ENCODE peak calls at places on chromosomes 13 and 19, in seven cellular contexts. One of them, this sample, is unnamed.

GRCh38 chr13:36445278-36445677 is 13.0 kb downstream of the CCNA1 start:
- DNase-seq in upper lobe of right lung: no peak
- DNase-seq in ascending aorta: no peak
- DNase-seq in fibroblast of the aortic adventitia: no peak
- DNase-seq in AG09309: no peak
- DNase-seq in nephron progenitor cell: no peak
- DNase-seq in mesothelial cell of epicardium: no peak
- DNase-seq in this sample: no peak

GRCh38 chr19:44530777-44531176 is 1.3 kb upstream of the CEACAM20 start:
- DNase-seq in ascending aorta: no peak
- DNase-seq in AG09309: peak; percentile 17
- DNase-seq in nephron progenitor cell: no peak
- DNase-seq in fibroblast of the aortic adventitia: peak; percentile 46
- DNase-seq in upper lobe of right lung: no peak
- DNase-seq in mesothelial cell of epicardium: no peak
- DNase-seq in this sample: no peak

GRCh38 chr13:65095118-65095517 is 2135.0 kb downstream of the PCDH9 start:
- DNase-seq in fibroblast of the aortic adventitia: no peak
- DNase-seq in AG09309: no peak
- DNase-seq in nephron progenitor cell: no peak
- DNase-seq in mesothelial cell of epicardium: no peak
- DNase-seq in upper lobe of right lung: no peak
- DNase-seq in ascending aorta: no peak
- DNase-seq in this sample: no peak

GRCh38 chr13:70253411-70253810 is 145.2 kb upstream of the KLHL1 start:
- DNase-seq in fibroblast of the aortic adventitia: no peak
- DNase-seq in mesothelial cell of epicardium: no peak
- DNase-seq in nephron progenitor cell: no peak
- DNase-seq in ascending aorta: no peak
- DNase-seq in upper lobe of right lung: no peak
- DNase-seq in AG09309: no peak
- DNase-seq in this sample: no peak

GRCh38 chr19:31598730-31599238 is 249.5 kb upstream of the TSHZ3 start:
- DNase-seq in mesothelial cell of epicardium: no peak
- DNase-seq in ascending aorta: no peak
- DNase-seq in upper lobe of right lung: no peak
- DNase-seq in fibroblast of the aortic adventitia: no peak
- DNase-seq in AG09309: no peak
- DNase-seq in nephron progenitor cell: no peak
- DNase-seq in this sample: no peak

GRCh38 chr13:24348385-24348784 is 39.0 kb downstream of the C1QTNF9 start:
- DNase-seq in ascending aorta: no peak
- DNase-seq in mesothelial cell of epicardium: no peak
- DNase-seq in AG09309: no peak
- DNase-seq in nephron progenitor cell: no peak
- DNase-seq in upper lobe of right lung: no peak
- DNase-seq in fibroblast of the aortic adventitia: no peak
- DNase-seq in this sample: no peak

GRCh38 chr13:67878376-67878775 is 648.2 kb upstream of the PCDH9 start:
- DNase-seq in nephron progenitor cell: no peak
- DNase-seq in ascending aorta: no peak
- DNase-seq in fibroblast of the aortic adventitia: no peak
- DNase-seq in AG09309: no peak
- DNase-seq in mesothelial cell of epicardium: no peak
- DNase-seq in upper lobe of right lung: no peak
- DNase-seq in this sample: no peak

GRCh38 chr13:92345627-92346026 is 881.0 kb upstream of the GPC6 start:
- DNase-seq in mesothelial cell of epicardium: no peak
- DNase-seq in AG09309: no peak
- DNase-seq in upper lobe of right lung: no peak
- DNase-seq in nephron progenitor cell: no peak
- DNase-seq in fibroblast of the aortic adventitia: no peak
- DNase-seq in ascending aorta: no peak
- DNase-seq in this sample: no peak

GRCh38 chr19:55113570-55114039 is 3.8 kb downstream of the PPP1R12C start:
- DNase-seq in AG09309: peak; percentile 31
- DNase-seq in mesothelial cell of epicardium: peak; percentile 74
- DNase-seq in fibroblast of the aortic adventitia: peak; percentile 86
- DNase-seq in ascending aorta: peak; percentile 96
- DNase-seq in nephron progenitor cell: peak; percentile 82
- DNase-seq in upper lobe of right lung: peak; percentile 83
- DNase-seq in this sample: no peak

GRCh38 chr13:91704398-91704797 is 306.0 kb downstream of the GPC5 start:
- DNase-seq in mesothelial cell of epicardium: no peak
- DNase-seq in upper lobe of right lung: no peak
- DNase-seq in nephron progenitor cell: no peak
- DNase-seq in AG09309: no peak
- DNase-seq in fibroblast of the aortic adventitia: no peak
- DNase-seq in ascending aorta: no peak
- DNase-seq in this sample: no peak

GRCh38 chr13:46211521-46212351 is at the start of gene LRRC63:
- DNase-seq in ascending aorta: peak; percentile 89
- DNase-seq in fibroblast of the aortic adventitia: peak; percentile 40
- DNase-seq in upper lobe of right lung: peak; percentile 91
- DNase-seq in mesothelial cell of epicardium: peak; percentile 82
- DNase-seq in AG09309: no peak
- DNase-seq in nephron progenitor cell: peak; percentile 86
- DNase-seq in this sample: peak; percentile 74

GRCh38 chr13:105474983-105475382 is 1060.5 kb downstream of the EFNB2 start:
- DNase-seq in nephron progenitor cell: no peak
- DNase-seq in AG09309: no peak
- DNase-seq in upper lobe of right lung: no peak
- DNase-seq in fibroblast of the aortic adventitia: no peak
- DNase-seq in ascending aorta: no peak
- DNase-seq in mesothelial cell of epicardium: no peak
- DNase-seq in this sample: no peak

GRCh38 chr19:489418-490196 is 6.7 kb upstream of the MADCAM1 start:
- DNase-seq in upper lobe of right lung: no peak
- DNase-seq in fibroblast of the aortic adventitia: peak; percentile 21
- DNase-seq in mesothelial cell of epicardium: no peak
- DNase-seq in ascending aorta: no peak
- DNase-seq in nephron progenitor cell: no peak
- DNase-seq in AG09309: no peak
- DNase-seq in this sample: no peak

GRCh38 chr13:39321578-39321977 is 281.4 kb downstream of the LHFPL6 start:
- DNase-seq in ascending aorta: no peak
- DNase-seq in fibroblast of the aortic adventitia: peak; percentile 73
- DNase-seq in AG09309: no peak
- DNase-seq in nephron progenitor cell: no peak
- DNase-seq in upper lobe of right lung: no peak
- DNase-seq in mesothelial cell of epicardium: no peak
- DNase-seq in this sample: no peak

GRCh38 chr13:110155072-110155471 is 151.9 kb downstream of the COL4A1 start:
- DNase-seq in AG09309: no peak
- DNase-seq in ascending aorta: peak; percentile 55
- DNase-seq in fibroblast of the aortic adventitia: no peak
- DNase-seq in mesothelial cell of epicardium: no peak
- DNase-seq in upper lobe of right lung: no peak
- DNase-seq in nephron progenitor cell: no peak
- DNase-seq in this sample: no peak

GRCh38 chr19:40616178-40616577 is 15.0 kb downstream of the LTBP4 start:
- DNase-seq in nephron progenitor cell: no peak
- DNase-seq in upper lobe of right lung: no peak
- DNase-seq in fibroblast of the aortic adventitia: no peak
- DNase-seq in AG09309: no peak
- DNase-seq in mesothelial cell of epicardium: no peak
- DNase-seq in ascending aorta: no peak
- DNase-seq in this sample: no peak

GRCh38 chr13:50732712-50733111 is 110.8 kb downstream of the DLEU7 start:
- DNase-seq in upper lobe of right lung: no peak
- DNase-seq in fibroblast of the aortic adventitia: peak; percentile 78
- DNase-seq in mesothelial cell of epicardium: no peak
- DNase-seq in AG09309: peak; percentile 77
- DNase-seq in nephron progenitor cell: no peak
- DNase-seq in ascending aorta: no peak
- DNase-seq in this sample: no peak

GRCh38 chr19:12126707-12127106 is 13.4 kb downstream of the ZNF20 start:
- DNase-seq in upper lobe of right lung: no peak
- DNase-seq in mesothelial cell of epicardium: no peak
- DNase-seq in fibroblast of the aortic adventitia: peak; percentile 13
- DNase-seq in ascending aorta: no peak
- DNase-seq in nephron progenitor cell: no peak
- DNase-seq in AG09309: no peak
- DNase-seq in this sample: no peak

GRCh38 chr13:99220199-99220931 is 19.7 kb downstream of the UBAC2 start:
- DNase-seq in ascending aorta: no peak
- DNase-seq in fibroblast of the aortic adventitia: no peak
- DNase-seq in upper lobe of right lung: no peak
- DNase-seq in nephron progenitor cell: no peak
- DNase-seq in mesothelial cell of epicardium: no peak
- DNase-seq in AG09309: no peak
- DNase-seq in this sample: no peak

GRCh38 chr13:35765387-35765786 is 288.9 kb upstream of the MAB21L1 start:
- DNase-seq in upper lobe of right lung: no peak
- DNase-seq in nephron progenitor cell: no peak
- DNase-seq in ascending aorta: no peak
- DNase-seq in AG09309: no peak
- DNase-seq in fibroblast of the aortic adventitia: no peak
- DNase-seq in mesothelial cell of epicardium: no peak
- DNase-seq in this sample: no peak

GRCh38 chr19:51709575-51709974 is 14.2 kb downstream of the HAS1 start:
- DNase-seq in mesothelial cell of epicardium: no peak
- DNase-seq in upper lobe of right lung: no peak
- DNase-seq in AG09309: no peak
- DNase-seq in nephron progenitor cell: no peak
- DNase-seq in fibroblast of the aortic adventitia: no peak
- DNase-seq in ascending aorta: no peak
- DNase-seq in this sample: no peak

GRCh38 chr13:81670048-81670447 is 1329.1 kb upstream of the SPRY2 start:
- DNase-seq in ascending aorta: no peak
- DNase-seq in AG09309: no peak
- DNase-seq in mesothelial cell of epicardium: no peak
- DNase-seq in fibroblast of the aortic adventitia: no peak
- DNase-seq in nephron progenitor cell: no peak
- DNase-seq in upper lobe of right lung: no peak
- DNase-seq in this sample: no peak

GRCh38 chr19:53908106-53908932 is 759 bp upstream of the CACNG7 start:
- DNase-seq in AG09309: no peak
- DNase-seq in upper lobe of right lung: no peak
- DNase-seq in nephron progenitor cell: peak; percentile 70
- DNase-seq in fibroblast of the aortic adventitia: peak; percentile 74
- DNase-seq in ascending aorta: no peak
- DNase-seq in mesothelial cell of epicardium: peak; percentile 51
- DNase-seq in this sample: no peak

GRCh38 chr13:98447881-98448641 is 128.8 kb downstream of the STK24 start:
- DNase-seq in mesothelial cell of epicardium: no peak
- DNase-seq in AG09309: no peak
- DNase-seq in upper lobe of right lung: peak; percentile 63
- DNase-seq in fibroblast of the aortic adventitia: no peak
- DNase-seq in ascending aorta: no peak
- DNase-seq in nephron progenitor cell: peak; percentile 76
- DNase-seq in this sample: no peak

GRCh38 chr13:48268019-48268418 is 35.0 kb downstream of the ITM2B start:
- DNase-seq in upper lobe of right lung: no peak
- DNase-seq in mesothelial cell of epicardium: no peak
- DNase-seq in ascending aorta: no peak
- DNase-seq in fibroblast of the aortic adventitia: no peak
- DNase-seq in AG09309: no peak
- DNase-seq in nephron progenitor cell: no peak
- DNase-seq in this sample: no peak
- TF ChIP-seq CTCF in upper lobe of right lung: no peak
- TF ChIP-seq CTCF in mesothelial cell of epicardium: no peak
- TF ChIP-seq CTCF in ascending aorta: no peak
- TF ChIP-seq CTCF in fibroblast of the aortic adventitia: no peak
- TF ChIP-seq CTCF in AG09309: no peak
- TF ChIP-seq CTCF in nephron progenitor cell: no peak
- TF ChIP-seq CTCF in this sample: no peak

GRCh38 chr19:10163557-10163956 is 31.2 kb downstream of the DNMT1 start:
- DNase-seq in upper lobe of right lung: no peak
- DNase-seq in mesothelial cell of epicardium: no peak
- DNase-seq in fibroblast of the aortic adventitia: no peak
- DNase-seq in AG09309: no peak
- DNase-seq in ascending aorta: no peak
- DNase-seq in nephron progenitor cell: no peak
- DNase-seq in this sample: no peak

GRCh38 chr19:10167459-10167858 is 27.3 kb downstream of the DNMT1 start:
- DNase-seq in AG09309: no peak
- DNase-seq in nephron progenitor cell: no peak
- DNase-seq in ascending aorta: no peak
- DNase-seq in upper lobe of right lung: no peak
- DNase-seq in fibroblast of the aortic adventitia: no peak
- DNase-seq in mesothelial cell of epicardium: no peak
- DNase-seq in this sample: no peak

GRCh38 chr19:10168386-10168948 is 26.3 kb downstream of the DNMT1 start:
- DNase-seq in ascending aorta: no peak
- DNase-seq in nephron progenitor cell: no peak
- DNase-seq in fibroblast of the aortic adventitia: no peak
- DNase-seq in upper lobe of right lung: no peak
- DNase-seq in mesothelial cell of epicardium: no peak
- DNase-seq in AG09309: no peak
- DNase-seq in this sample: no peak

GRCh38 chr19:10166046-10166445 is 28.7 kb downstream of the DNMT1 start:
- DNase-seq in upper lobe of right lung: no peak
- DNase-seq in mesothelial cell of epicardium: no peak
- DNase-seq in AG09309: no peak
- DNase-seq in ascending aorta: no peak
- DNase-seq in nephron progenitor cell: no peak
- DNase-seq in fibroblast of the aortic adventitia: no peak
- DNase-seq in this sample: no peak
- TF ChIP-seq CTCF in upper lobe of right lung: no peak
- TF ChIP-seq CTCF in mesothelial cell of epicardium: no peak
- TF ChIP-seq CTCF in AG09309: no peak
- TF ChIP-seq CTCF in ascending aorta: no peak
- TF ChIP-seq CTCF in nephron progenitor cell: no peak
- TF ChIP-seq CTCF in fibroblast of the aortic adventitia: no peak
- TF ChIP-seq CTCF in this sample: no peak

GRCh38 chr13:44876782-44877324 is 112.4 kb downstream of the NUFIP1 start:
- DNase-seq in ascending aorta: peak; percentile 53
- DNase-seq in upper lobe of right lung: no peak
- DNase-seq in fibroblast of the aortic adventitia: no peak
- DNase-seq in AG09309: no peak
- DNase-seq in mesothelial cell of epicardium: no peak
- DNase-seq in nephron progenitor cell: peak; percentile 24
- DNase-seq in this sample: no peak
- TF ChIP-seq CTCF in ascending aorta: no peak
- TF ChIP-seq CTCF in upper lobe of right lung: peak; percentile 23
- TF ChIP-seq CTCF in fibroblast of the aortic adventitia: peak; percentile 37
- TF ChIP-seq CTCF in AG09309: peak; percentile 44
- TF ChIP-seq CTCF in mesothelial cell of epicardium: no peak
- TF ChIP-seq CTCF in nephron progenitor cell: peak; percentile 43
- TF ChIP-seq CTCF in this sample: no peak

DNA sequence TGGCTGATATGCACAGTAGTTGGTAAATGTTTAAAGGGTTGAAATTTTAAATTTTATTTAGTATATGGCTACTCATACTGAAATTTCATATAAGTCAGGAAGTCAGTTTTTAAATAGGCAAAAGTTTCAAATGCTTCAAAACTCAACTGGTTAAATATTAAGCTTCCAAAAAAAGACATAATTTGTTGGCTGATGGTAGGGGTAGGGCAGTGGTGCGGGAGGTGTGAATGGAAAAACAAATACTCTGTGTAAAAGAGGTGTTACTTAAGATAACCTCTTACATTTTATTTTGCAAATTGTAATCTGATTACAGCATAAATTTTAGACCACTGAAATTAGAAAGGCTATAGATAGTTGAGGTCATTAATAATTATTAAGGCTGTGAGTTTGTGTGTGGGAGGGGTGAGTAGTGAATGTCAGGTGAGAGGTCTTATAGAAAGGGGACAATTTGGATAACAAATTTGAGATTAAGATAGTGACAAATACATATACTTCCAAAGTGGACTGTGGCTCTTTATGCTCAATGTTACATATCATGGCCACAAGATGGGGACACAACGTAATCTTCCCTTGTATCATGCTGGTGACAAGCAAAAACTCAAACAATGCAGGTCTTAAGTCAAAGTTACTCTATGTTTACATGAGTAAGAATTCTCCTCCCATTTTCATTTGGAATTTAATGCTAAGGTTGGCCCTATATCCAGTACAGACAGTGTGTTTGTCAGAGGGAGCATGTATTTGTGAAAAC is 36.6 kb upstream of the OXGR1 start:
- DNase-seq in nephron progenitor cell: no peak
- DNase-seq in AG09309: peak; percentile 2
- DNase-seq in mesothelial cell of epicardium: no peak
- DNase-seq in fibroblast of the aortic adventitia: peak; percentile 62
- DNase-seq in ascending aorta: no peak
- DNase-seq in upper lobe of right lung: no peak
- DNase-seq in this sample: no peak
- TF ChIP-seq CTCF in nephron progenitor cell: peak; percentile 32
- TF ChIP-seq CTCF in AG09309: peak; percentile 25
- TF ChIP-seq CTCF in mesothelial cell of epicardium: no peak
- TF ChIP-seq CTCF in fibroblast of the aortic adventitia: peak; percentile 9
- TF ChIP-seq CTCF in ascending aorta: no peak
- TF ChIP-seq CTCF in upper lobe of right lung: peak; percentile 24
- TF ChIP-seq CTCF in this sample: no peak